ENCODE peak calls at places on chromosomes 16 and 17, in five cellular contexts. H is NCI-H187, J is osteocyte, N is fibroblast of the conjunctiva, D is AG09309. R is an unnamed sample.

GRCh38 chr16:1978476-1979120 is 2.7 kb downstream of the NOXO1 start:
- DNase-seq in H (no peak), J (no peak), N (no peak), D (no peak), R (no peak)

GRCh38 chr16:8763899-8764298 is 33.5 kb downstream of the TMEM186 start:
- DNase-seq in H (no peak), J (no peak), N (no peak), D (no peak), R (no peak)

GRCh38 chr16:88527186-88527936 is 42.8 kb upstream of the ZC3H18 start:
- DNase-seq in N (peak; percentile 36), H (no peak), D (no peak), J (no peak), R (peak; percentile 17)

GRCh38 chr17:60557805-60558204 is 31.8 kb upstream of the APPBP2 start:
- DNase-seq in H (no peak), D (no peak), J (no peak), N (no peak), R (no peak)

GRCh38 chr17:7834554-7834890 is 505 bp downstream of the KDM6B start:
- DNase-seq in D (no peak), J (no peak), N (no peak), H (no peak), R (no peak)

GRCh38 chr17:34025179-34025551 is 229.9 kb upstream of the CCL2 start:
- DNase-seq in N (no peak), H (no peak), D (no peak), J (no peak), R (no peak)

GRCh38 chr17:81523139-81524062 is 4.8 kb upstream of the FSCN2 start:
- DNase-seq in H (no peak), D (peak; percentile 45), N (no peak), J (no peak), R (no peak)

GRCh38 chr17:20300399-20301037 is 166.8 kb downstream of the LGALS9B start:
- DNase-seq in N (no peak), H (no peak), J (no peak), D (peak; percentile 83), R (no peak)

GRCh38 chr17:27540300-27541105 is 84.3 kb downstream of the KSR1 start:
- DNase-seq in N (peak; percentile 88), J (no peak), D (peak; percentile 91), H (no peak), R (no peak)

GRCh38 chr16:20901441-20902112 is 1.0 kb downstream of the LYRM1 start:
- DNase-seq in D (no peak), N (no peak), J (no peak), H (no peak), R (no peak)

GRCh38 chr17:63435681-63436522 is 10.2 kb downstream of the CYB561 start:
- DNase-seq in N (no peak), D (no peak), J (no peak), H (peak; percentile 61), R (peak; percentile 82)

GRCh38 chr17:75625813-75626486 is 7.3 kb upstream of the SMIM5 start:
- DNase-seq in D (no peak), H (no peak), N (no peak), J (no peak), R (no peak)

GRCh38 chr17:9436629-9437028 is 139.0 kb downstream of the STX8 start:
- DNase-seq in H (no peak), N (no peak), D (no peak), J (no peak), R (no peak)

GRCh38 chr17:49132699-49133364 is at the start of gene B4GALNT2:
- DNase-seq in H (no peak), N (no peak), J (no peak), D (no peak), R (no peak)

GRCh38 chr17:7179317-7180254 is at the start of gene ASGR1:
- DNase-seq in D (no peak), H (no peak), N (no peak), J (no peak), R (no peak)

GRCh38 chr16:22425036-22425801 is 50.8 kb upstream of the CDR2 start:
- DNase-seq in J (no peak), N (peak; percentile 37), D (no peak), H (no peak), R (no peak)

GRCh38 chr16:75486014-75486404 is 9.2 kb downstream of the CHST6 start:
- DNase-seq in J (no peak), N (no peak), D (no peak), H (peak; percentile 26), R (peak; percentile 40)

GRCh38 chr17:57588086-57588485 is 157.0 kb downstream of the CCDC182 start:
- DNase-seq in N (no peak), J (no peak), D (no peak), H (no peak), R (no peak)

GRCh38 chr16:86995456-86995855 is 321.7 kb downstream of the C16orf95 start:
- DNase-seq in H (no peak), N (no peak), D (no peak), J (no peak), R (no peak)

GRCh38 chr17:58344791-58345157 is 7.2 kb downstream of the SUPT4H1 start:
- DNase-seq in J (no peak), N (no peak), D (no peak), H (no peak), R (no peak)

GRCh38 chr17:29357821-29358232 is 32.3 kb upstream of the TAOK1 start:
- DNase-seq in J (no peak), N (no peak), H (no peak), D (no peak), R (no peak)

GRCh38 chr17:64054304-64054703 is 33.9 kb upstream of the ICAM2 start:
- DNase-seq in J (no peak), H (no peak), D (no peak), N (no peak), R (no peak)

GRCh38 chr17:51703364-51704341 is 443.3 kb downstream of the UTP18 start:
- DNase-seq in J (no peak), H (no peak), N (peak; percentile 27), D (no peak), R (no peak)

GRCh38 chr16:30417447-30418349 is 10.3 kb downstream of the ZNF771 start:
- DNase-seq in J (peak; percentile 91), D (no peak), H (peak; percentile 66), N (peak; percentile 83), R (peak; percentile 86)

GRCh38 chr17:7060165-7060890 is 16.4 kb upstream of the SLC16A11 start:
- DNase-seq in D (no peak), N (no peak), J (no peak), H (no peak), R (no peak)

GRCh38 chr16:78789556-78789955 is 690.1 kb downstream of the WWOX start:
- DNase-seq in N (no peak), J (no peak), H (no peak), D (no peak), R (no peak)

GRCh38 chr17:28221751-28222414 is 97.1 kb upstream of the TMEM97 start:
- DNase-seq in N (no peak), H (no peak), D (no peak), J (no peak), R (no peak)